ENCODE peak calls at places on chromosomes 7 and 10, in nine cellular contexts. A, N, L, J, D, Z, H, S and Q are unnamed samples.

GRCh38 chr10:14774797-14775196 is at the start of gene FAM107B:
- DNase-seq in S (no peak), H (no peak), L (no peak), D (no peak), A (no peak), Z (no peak), N (no peak), J (no peak), Q (no peak)

GRCh38 chr7:2870471-2870941 is 26.4 kb upstream of the GNA12 start:
- DNase-seq in S (peak; percentile 61), D (no peak), Z (peak; percentile 44), N (peak; percentile 89), H (peak; percentile 14), A (peak; percentile 39), J (peak; percentile 31), L (peak; percentile 69), Q (peak; percentile 46)

GRCh38 chr7:1087462-1087809 is 477 bp upstream of the GPER1 start:
- DNase-seq in Z (peak; percentile 5), L (no peak), H (no peak), A (no peak), J (no peak), S (no peak), N (no peak), D (no peak), Q (no peak)

GRCh38 chr7:13920053-13920697 is 69.3 kb downstream of the ETV1 start:
- DNase-seq in H (peak; percentile 100), A (peak; percentile 96), L (no peak), Z (peak; percentile 35), S (no peak), J (peak; percentile 93), D (no peak), N (no peak), Q (peak; percentile 83)

GRCh38 chr7:149427096-149427680 is 33.7 kb downstream of the ZNF777 start:
- DNase-seq in H (no peak), L (no peak), N (no peak), J (peak; percentile 67), A (no peak), D (no peak), S (no peak), Z (no peak), Q (no peak)

GRCh38 chr7:122316467-122317394 is 12.2 kb upstream of the FEZF1 start:
- DNase-seq in J (peak; percentile 91), S (no peak), N (peak; percentile 13), Z (peak; percentile 62), A (no peak), D (no peak), L (no peak), H (no peak), Q (no peak)

GRCh38 chr7:32774411-32774970 is 117.1 kb downstream of the KBTBD2 start:
- DNase-seq in D (no peak), H (no peak), J (no peak), L (no peak), S (no peak), N (no peak), A (no peak), Z (no peak), Q (no peak)

GRCh38 chr10:44820094-44820493 is 91.0 kb upstream of the TMEM72 start:
- DNase-seq in A (no peak), S (no peak), L (no peak), J (no peak), D (no peak), Z (no peak), N (no peak), H (no peak), Q (no peak)

DNA sequence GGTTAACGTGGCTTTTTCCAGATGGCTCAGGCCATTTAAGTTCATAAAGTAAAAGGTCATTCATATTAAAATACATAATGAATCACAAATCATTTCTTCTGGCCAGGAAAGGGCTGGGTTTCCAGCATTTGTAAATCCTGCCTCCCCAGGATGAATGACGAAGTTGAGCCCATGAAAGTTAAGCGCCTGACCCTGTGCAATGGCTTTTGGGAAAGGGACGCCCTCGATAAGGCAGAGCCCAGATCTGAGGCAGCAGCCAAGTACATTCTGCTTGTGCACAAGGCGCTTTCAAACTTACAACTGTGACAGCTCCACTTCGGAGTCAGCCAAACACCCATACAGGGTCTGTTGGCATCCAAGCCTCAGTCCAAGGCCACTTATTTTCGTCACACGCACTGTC is 2.8 kb downstream of the GIMAP6 start:
- DNase-seq in Z (no peak), N (no peak), S (no peak), H (no peak), D (no peak), J (no peak), L (no peak), A (no peak), Q (no peak)
- H3K27ac ChIP-seq in Z (no peak overlapping the region), N (no peak overlapping the region), S (peak overlapping the region; percentile 93), H (no peak overlapping the region), D (no peak overlapping the region), J (no peak overlapping the region), L (no peak overlapping the region), A (no peak overlapping the region), Q (no peak overlapping the region)

DNA sequence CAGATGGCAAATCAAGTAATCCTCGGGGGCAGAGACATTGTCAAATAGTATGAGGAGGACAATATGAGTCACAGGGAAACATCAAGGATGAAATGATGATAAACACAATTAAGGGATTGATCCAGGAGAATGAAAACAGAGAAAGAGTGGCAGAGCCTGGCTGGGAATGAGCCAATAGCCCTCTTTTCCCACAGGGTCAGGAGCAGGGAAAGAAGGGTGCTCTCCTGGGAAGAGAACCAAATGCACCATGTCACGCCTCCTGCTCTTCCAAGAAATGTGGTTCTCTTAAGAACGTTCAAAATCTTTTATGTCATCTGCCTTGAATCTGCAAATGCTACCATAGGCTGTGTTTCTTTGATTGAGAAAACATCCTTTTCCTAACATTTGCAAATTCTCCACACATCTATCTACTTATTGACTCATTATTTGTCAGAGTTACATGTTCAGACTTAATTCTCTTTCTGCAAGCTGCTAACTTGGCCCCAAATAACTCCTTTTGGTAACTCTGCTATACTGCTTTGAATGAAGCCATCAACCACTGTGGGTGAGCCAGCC is 50.6 kb downstream of the HIPK2 start:
- DNase-seq in Z (no peak), A (no peak), L (no peak), S (no peak), J (no peak), D (no peak), N (no peak), H (peak; percentile 49), Q (peak; percentile 37)
- H3K27ac ChIP-seq in Z (no peak overlapping the region), A (no peak overlapping the region), L (no peak overlapping the region), S (peak overlapping the region; percentile 67), J (no peak overlapping the region), D (no peak overlapping the region), N (no peak overlapping the region), H (peak overlapping the region; percentile 79), Q (peak overlapping the region; percentile 85)

GRCh38 chr10:74026428-74026979 is 28.6 kb downstream of the VCL start:
- DNase-seq in D (peak; percentile 62), J (no peak), H (no peak), L (no peak), Z (no peak), N (no peak), S (no peak), A (no peak), Q (no peak)

GRCh38 chr10:74021248-74022055 is 23.5 kb downstream of the VCL start:
- DNase-seq in S (no peak), L (no peak), D (no peak), J (no peak), N (no peak), A (no peak), H (no peak), Z (no peak), Q (peak; percentile 64)

GRCh38 chr10:74025380-74025978 is 27.6 kb downstream of the VCL start:
- DNase-seq in D (no peak), N (no peak), J (no peak), S (no peak), Z (no peak), H (no peak), L (no peak), A (no peak), Q (no peak)

GRCh38 chr10:74024600-74024999 is 26.7 kb downstream of the VCL start:
- DNase-seq in Z (no peak), N (no peak), H (no peak), A (no peak), L (no peak), D (no peak), S (no peak), J (no peak), Q (no peak)

GRCh38 chr10:74022941-74023629 is 25.2 kb downstream of the VCL start:
- DNase-seq in A (no peak), H (no peak), D (no peak), N (no peak), J (no peak), L (no peak), S (no peak), Z (no peak), Q (no peak)
- H3K27ac ChIP-seq in A (no peak overlapping the region), H (no peak overlapping the region), D (peak overlapping the region; percentile 8), N (no peak overlapping the region), J (no peak overlapping the region), L (no peak overlapping the region), S (no peak overlapping the region), Z (no peak overlapping the region), Q (no peak overlapping the region)

GRCh38 chr7:29607259-29607658 is 43.6 kb downstream of the PRR15 start:
- DNase-seq in S (no peak), N (no peak), H (no peak), J (no peak), Z (no peak), D (no peak), L (no peak), A (no peak), Q (no peak)

GRCh38 chr7:29604702-29605101 is 41.1 kb downstream of the PRR15 start:
- DNase-seq in D (no peak), H (no peak), S (no peak), J (no peak), A (no peak), L (no peak), N (no peak), Z (no peak), Q (no peak)

GRCh38 chr7:29607889-29608288 is 44.3 kb downstream of the PRR15 start:
- DNase-seq in L (no peak), H (peak; percentile 74), N (no peak), J (no peak), A (no peak), D (peak; percentile 19), S (no peak), Z (peak; percentile 67), Q (peak; percentile 44)

GRCh38 chr7:29606830-29607229 is 43.2 kb downstream of the PRR15 start:
- DNase-seq in A (no peak), H (no peak), N (no peak), L (no peak), J (no peak), S (no peak), D (peak; percentile 5), Z (no peak), Q (no peak)

GRCh38 chr7:29606287-29606721 is 42.7 kb downstream of the PRR15 start:
- DNase-seq in H (no peak), S (no peak), A (no peak), L (no peak), Z (peak; percentile 95), D (no peak), J (no peak), N (no peak), Q (peak; percentile 78)
- H3K27ac ChIP-seq in H (peak overlapping the region; percentile 52), S (no peak overlapping the region), A (no peak overlapping the region), L (no peak overlapping the region), Z (peak overlapping the region; percentile 83), D (no peak overlapping the region), J (no peak overlapping the region), N (no peak overlapping the region), Q (peak overlapping the region; percentile 90)